ENCODE peak calls at places on chromosome 12, in four cellular contexts. One of them, this sample, is unnamed.

GRCh38 chr12:68479832-68480291 is 130.8 kb upstream of the RAP1B start:
- DNase-seq in fibroblast of the aortic adventitia: no peak
- DNase-seq in AG04449: no peak
- DNase-seq in lower leg skin: no peak
- DNase-seq in this sample: peak; percentile 12

GRCh38 chr12:92442782-92443181 is 260.0 kb upstream of the PLEKHG7 start:
- DNase-seq in fibroblast of the aortic adventitia: peak; percentile 17
- DNase-seq in AG04449: no peak
- DNase-seq in lower leg skin: no peak
- DNase-seq in this sample: peak; percentile 43

GRCh38 chr12:67595365-67595764 is 53.2 kb upstream of the DYRK2 start:
- DNase-seq in fibroblast of the aortic adventitia: no peak
- DNase-seq in AG04449: no peak
- DNase-seq in lower leg skin: no peak
- DNase-seq in this sample: no peak

GRCh38 chr12:83691730-83692129 is 1005.0 kb downstream of the TMTC2 start:
- DNase-seq in fibroblast of the aortic adventitia: no peak
- DNase-seq in AG04449: no peak
- DNase-seq in lower leg skin: no peak
- DNase-seq in this sample: no peak

GRCh38 chr12:55974308-55974724 is 438 bp downstream of the RAB5B start:
- DNase-seq in fibroblast of the aortic adventitia: no peak
- DNase-seq in AG04449: no peak
- DNase-seq in lower leg skin: no peak
- DNase-seq in this sample: peak; percentile 59

GRCh38 chr12:92421701-92422100 is 276.1 kb upstream of the BTG1 start:
- DNase-seq in fibroblast of the aortic adventitia: peak; percentile 80
- DNase-seq in AG04449: no peak
- DNase-seq in lower leg skin: no peak
- DNase-seq in this sample: peak; percentile 91

GRCh38 chr12:117053597-117054201 is 45.5 kb downstream of the TESC start:
- DNase-seq in fibroblast of the aortic adventitia: no peak
- DNase-seq in AG04449: no peak
- DNase-seq in lower leg skin: no peak
- DNase-seq in this sample: no peak

GRCh38 chr12:110992909-110993308 is 72.5 kb upstream of the MYL2 start:
- DNase-seq in fibroblast of the aortic adventitia: no peak
- DNase-seq in AG04449: no peak
- DNase-seq in lower leg skin: no peak
- DNase-seq in this sample: no peak

GRCh38 chr12:18556081-18556645 is 181.6 kb downstream of the PLCZ1 start:
- DNase-seq in fibroblast of the aortic adventitia: no peak
- DNase-seq in AG04449: no peak
- DNase-seq in lower leg skin: no peak
- DNase-seq in this sample: no peak

GRCh38 chr12:113875681-113876080 is 90.4 kb downstream of the RBM19 start:
- DNase-seq in fibroblast of the aortic adventitia: no peak
- DNase-seq in AG04449: no peak
- DNase-seq in lower leg skin: no peak
- DNase-seq in this sample: peak; percentile 39

GRCh38 chr12:109554761-109555160 is 18.5 kb downstream of the MMAB start:
- DNase-seq in fibroblast of the aortic adventitia: no peak
- DNase-seq in AG04449: no peak
- DNase-seq in lower leg skin: no peak
- DNase-seq in this sample: no peak

GRCh38 chr12:108136697-108137096 is 7.6 kb downstream of the WSCD2 start:
- DNase-seq in fibroblast of the aortic adventitia: no peak
- DNase-seq in AG04449: no peak
- DNase-seq in lower leg skin: no peak
- DNase-seq in this sample: no peak

GRCh38 chr12:106773945-106774807 is at the start of gene RIC8B:
- DNase-seq in fibroblast of the aortic adventitia: peak; percentile 99
- DNase-seq in AG04449: peak; percentile 95
- DNase-seq in lower leg skin: peak; percentile 96
- DNase-seq in this sample: peak; percentile 99
- TF ChIP-seq CTCF in fibroblast of the aortic adventitia: no peak
- TF ChIP-seq CTCF in AG04449: no peak
- TF ChIP-seq CTCF in lower leg skin: no peak
- TF ChIP-seq CTCF in this sample: no peak

GRCh38 chr12:11656550-11656949 is 7.1 kb downstream of the ETV6 start:
- DNase-seq in fibroblast of the aortic adventitia: no peak
- DNase-seq in AG04449: no peak
- DNase-seq in lower leg skin: no peak
- DNase-seq in this sample: no peak
- H3K4me3 ChIP-seq in fibroblast of the aortic adventitia: no peak overlapping the region
- H3K4me3 ChIP-seq in AG04449: no peak overlapping the region
- H3K4me3 ChIP-seq in lower leg skin: no peak overlapping the region
- H3K4me3 ChIP-seq in this sample: no peak overlapping the region

DNA sequence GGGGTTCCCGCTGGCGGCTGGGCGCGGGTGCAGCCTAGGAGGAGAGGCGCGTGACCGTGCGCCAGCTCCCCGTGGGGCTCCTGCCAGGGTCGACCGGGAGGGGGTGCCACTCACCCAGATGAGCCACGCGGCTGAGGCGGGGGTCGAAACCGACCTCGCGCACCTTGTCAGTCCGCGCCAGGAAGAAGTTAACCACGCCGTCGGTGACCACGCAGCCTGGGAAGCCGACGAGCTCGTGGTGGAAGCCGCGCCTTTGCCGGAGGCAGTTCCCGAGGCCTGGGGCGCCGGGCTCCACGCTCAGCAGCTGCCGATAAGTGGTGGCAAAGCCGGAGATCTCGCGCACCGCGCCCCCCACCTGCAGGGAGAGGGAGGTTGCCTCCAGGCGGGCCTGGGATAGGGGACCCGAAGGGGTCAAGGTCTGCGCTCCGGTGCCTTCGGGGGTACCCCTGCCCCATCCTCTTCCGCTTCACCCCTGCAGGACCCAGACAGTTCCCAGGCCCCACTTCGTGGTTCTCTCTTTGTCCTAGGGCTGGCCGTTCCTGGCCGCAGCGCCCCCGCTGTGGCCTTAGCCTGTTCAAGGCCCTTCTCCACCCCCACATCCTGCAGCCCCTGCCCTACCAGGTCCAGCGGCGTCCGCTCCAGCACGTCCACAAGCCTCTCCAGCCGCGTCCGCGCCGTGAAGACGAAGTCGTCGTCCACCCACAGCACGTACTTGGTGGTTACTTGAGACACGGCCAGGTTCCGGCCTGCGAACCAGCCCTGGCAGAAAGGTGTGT is 5.3 kb downstream of the B4GALNT1 start:
- DNase-seq in fibroblast of the aortic adventitia: no peak
- DNase-seq in AG04449: no peak
- DNase-seq in lower leg skin: peak; percentile 9
- DNase-seq in this sample: no peak
- TF ChIP-seq CTCF in fibroblast of the aortic adventitia: no peak
- TF ChIP-seq CTCF in AG04449: no peak
- TF ChIP-seq CTCF in lower leg skin: no peak
- TF ChIP-seq CTCF in this sample: no peak

GRCh38 chr12:48004941-48005749 is 869 bp upstream of the COL2A1 start:
- DNase-seq in fibroblast of the aortic adventitia: no peak
- DNase-seq in AG04449: no peak
- DNase-seq in lower leg skin: no peak
- DNase-seq in this sample: no peak
- H3K4me3 ChIP-seq in fibroblast of the aortic adventitia: no peak overlapping the region
- H3K4me3 ChIP-seq in AG04449: no peak overlapping the region
- H3K4me3 ChIP-seq in lower leg skin: no peak overlapping the region
- H3K4me3 ChIP-seq in this sample: no peak overlapping the region

GRCh38 chr12:88878295-88878694 is 298.0 kb upstream of the KITLG start:
- DNase-seq in fibroblast of the aortic adventitia: no peak
- DNase-seq in AG04449: no peak
- DNase-seq in lower leg skin: no peak
- DNase-seq in this sample: no peak
- TF ChIP-seq CTCF in fibroblast of the aortic adventitia: no peak
- TF ChIP-seq CTCF in AG04449: no peak
- TF ChIP-seq CTCF in lower leg skin: no peak
- TF ChIP-seq CTCF in this sample: no peak

GRCh38 chr12:53975816-53976152 is 1.0 kb upstream of the HOTAIR start:
- DNase-seq in fibroblast of the aortic adventitia: no peak
- DNase-seq in AG04449: no peak
- DNase-seq in lower leg skin: no peak
- DNase-seq in this sample: no peak
- H3K4me3 ChIP-seq in fibroblast of the aortic adventitia: no peak overlapping the region
- H3K4me3 ChIP-seq in AG04449: peak overlapping the region; percentile 76
- H3K4me3 ChIP-seq in lower leg skin: no peak overlapping the region
- H3K4me3 ChIP-seq in this sample: no peak overlapping the region

GRCh38 chr12:125346361-125346760 is 281.1 kb downstream of the AACS start:
- DNase-seq in fibroblast of the aortic adventitia: peak; percentile 7
- DNase-seq in AG04449: no peak
- DNase-seq in lower leg skin: no peak
- DNase-seq in this sample: no peak
- TF ChIP-seq CTCF in fibroblast of the aortic adventitia: peak; percentile 3
- TF ChIP-seq CTCF in AG04449: no peak
- TF ChIP-seq CTCF in lower leg skin: no peak
- TF ChIP-seq CTCF in this sample: no peak

GRCh38 chr12:53454710-53455109 is 2.8 kb downstream of the PCBP2 start:
- DNase-seq in fibroblast of the aortic adventitia: no peak
- DNase-seq in AG04449: no peak
- DNase-seq in lower leg skin: no peak
- DNase-seq in this sample: no peak
- H3K4me3 ChIP-seq in fibroblast of the aortic adventitia: peak overlapping the region; percentile 76
- H3K4me3 ChIP-seq in AG04449: no peak overlapping the region
- H3K4me3 ChIP-seq in lower leg skin: no peak overlapping the region
- H3K4me3 ChIP-seq in this sample: no peak overlapping the region

GRCh38 chr12:130286041-130286440 is 51.6 kb upstream of the PIWIL1 start:
- DNase-seq in fibroblast of the aortic adventitia: no peak
- DNase-seq in AG04449: no peak
- DNase-seq in lower leg skin: no peak
- DNase-seq in this sample: no peak
- TF ChIP-seq CTCF in fibroblast of the aortic adventitia: no peak
- TF ChIP-seq CTCF in AG04449: no peak
- TF ChIP-seq CTCF in lower leg skin: no peak
- TF ChIP-seq CTCF in this sample: no peak

GRCh38 chr12:9868951-9869306 is 225 bp downstream of the CLEC2B start:
- DNase-seq in fibroblast of the aortic adventitia: no peak
- DNase-seq in AG04449: no peak
- DNase-seq in lower leg skin: no peak
- DNase-seq in this sample: no peak
- H3K4me3 ChIP-seq in fibroblast of the aortic adventitia: peak overlapping the region; percentile 56
- H3K4me3 ChIP-seq in AG04449: no peak overlapping the region
- H3K4me3 ChIP-seq in lower leg skin: peak overlapping the region; percentile 14
- H3K4me3 ChIP-seq in this sample: peak overlapping the region; percentile 29

This sample was measured in cardiac fibroblast.